ENCODE peak calls at places on chromosome 17, in seven cellular contexts. Q is erythroblast, H is testis, W is right lobe of liver, I is uterus, V is GM12878, M is H1. G is an unnamed sample.

GRCh38 chr17:28792877-28793666 is 49.3 kb downstream of the TRAF4 start:
- DNase-seq in M (no peak), I (no peak), V (no peak), Q (peak), W (no peak), H (no peak), G (no peak)

GRCh38 chr17:57051886-57052342 is 33.1 kb upstream of the AKAP1 start:
- DNase-seq in V (no peak), Q (no peak), M (no peak), H (no peak), W (no peak), I (no peak), G (no peak)

GRCh38 chr17:56833023-56833811 is 503 bp downstream of the C17orf67 start:
- DNase-seq in H (peak), I (peak), M (peak), V (peak), Q (peak), W (peak), G (no peak)

GRCh38 chr17:50863221-50863843 is 2.8 kb downstream of the TOB1 start:
- DNase-seq in Q (peak), H (peak), M (peak), I (no peak), V (no peak), W (peak), G (no peak)

GRCh38 chr17:55267777-55268648 is 3.3 kb downstream of the HLF start:
- DNase-seq in Q (no peak), I (no peak), V (no peak), W (no peak), H (no peak), M (no peak), G (no peak)

GRCh38 chr17:82917656-82918345 is 78.0 kb upstream of the ZNF750 start:
- DNase-seq in W (no peak), I (no peak), H (no peak), M (peak), Q (peak), V (no peak), G (no peak)

GRCh38 chr17:67558740-67559380 is 158.9 kb upstream of the NOL11 start:
- DNase-seq in V (no peak), M (no peak), H (no peak), Q (no peak), I (no peak), W (no peak), G (no peak)

GRCh38 chr17:64572682-64573154 is 65.9 kb downstream of the CEP95 start:
- DNase-seq in V (no peak), H (no peak), Q (peak), I (no peak), M (no peak), W (no peak), G (no peak)

GRCh38 chr17:17041018-17041521 is 1.2 kb upstream of the MPRIP start:
- DNase-seq in V (no peak), W (no peak), H (peak), M (no peak), I (no peak), Q (peak), G (no peak)

GRCh38 chr17:65558683-65559311 is 2.7 kb downstream of the AXIN2 start:
- DNase-seq in V (no peak), Q (no peak), H (no peak), W (no peak), I (no peak), M (no peak), G (no peak)

GRCh38 chr17:16923904-16924700 is 47.8 kb downstream of the TNFRSF13B start:
- DNase-seq in M (no peak), I (no peak), V (no peak), Q (no peak), H (no peak), W (no peak), G (peak)

GRCh38 chr17:12911241-12911640 is 106.6 kb downstream of the ELAC2 start:
- DNase-seq in I (no peak), Q (no peak), V (no peak), W (no peak), H (no peak), M (no peak), G (no peak)

GRCh38 chr17:77098884-77099545 is 41.8 kb upstream of the SEC14L1 start:
- DNase-seq in Q (peak), M (no peak), W (no peak), I (peak), V (no peak), H (peak), G (no peak)

GRCh38 chr17:37770631-37771518 is 26.0 kb upstream of the HNF1B start:
- DNase-seq in W (peak), Q (peak), M (peak), I (no peak), H (peak), V (no peak), G (no peak)

GRCh38 chr17:72916991-72917390 is 175.5 kb downstream of the SLC39A11 start:
- DNase-seq in I (no peak), W (no peak), Q (no peak), H (no peak), V (no peak), M (no peak), G (no peak)

GRCh38 chr17:50153650-50154575 is 3.4 kb upstream of the PPP1R9B start:
- DNase-seq in M (no peak), Q (peak), I (peak), W (no peak), H (peak), V (no peak), G (no peak)

GRCh38 chr17:60525624-60526514 is at the start of gene APPBP2:
- DNase-seq in W (peak), V (peak), H (peak), Q (peak), M (peak), I (peak), G (peak)
- TF ChIP-seq POLR2A in W (peak), V (peak), H (peak), Q (peak), M (peak), I (peak), G (no peak)

DNA sequence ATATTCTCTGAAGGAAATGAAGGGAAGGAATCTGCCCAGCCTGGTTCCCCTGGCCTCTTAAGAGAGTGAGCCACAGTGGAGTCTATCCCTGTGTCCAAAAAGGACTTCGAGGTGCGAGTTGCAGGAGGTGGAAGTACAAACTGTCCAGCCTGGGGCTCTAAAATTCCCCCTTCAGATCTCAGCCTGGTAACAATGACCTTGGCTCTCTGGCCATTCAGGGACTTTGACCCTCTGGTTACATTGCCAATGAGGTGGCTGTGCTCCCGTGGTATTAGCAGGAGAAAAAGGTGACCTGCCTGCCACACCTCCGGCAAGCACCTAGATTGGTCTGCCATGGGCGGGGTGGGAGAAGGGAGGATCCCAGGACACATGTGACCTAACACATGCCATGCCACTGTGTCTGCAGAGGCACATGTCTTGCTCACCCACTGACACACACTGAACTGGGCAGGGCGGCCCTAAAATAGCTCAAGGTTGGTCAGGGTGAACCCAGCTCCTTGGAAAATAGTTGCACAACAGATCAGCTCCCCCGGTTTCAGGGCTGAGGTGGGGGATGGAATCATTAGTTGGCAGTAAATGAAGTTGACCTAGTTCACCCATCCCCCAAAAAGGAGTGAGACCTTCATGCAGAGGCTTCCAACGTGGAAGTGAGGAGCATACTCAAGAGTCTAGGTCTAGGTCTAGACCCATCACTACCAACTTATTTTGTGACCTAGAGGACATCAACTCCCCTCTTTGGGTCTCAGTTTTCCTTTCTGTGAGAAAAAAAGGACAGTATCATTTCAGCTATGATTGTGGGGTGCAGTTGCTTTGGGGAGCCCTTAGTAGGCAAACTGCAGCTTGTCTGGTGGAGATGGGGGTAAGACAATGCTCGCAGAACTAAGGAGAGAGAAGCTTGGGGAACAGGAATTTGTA is 2.2 kb downstream of the NR1D1 start:
- DNase-seq in V (no peak), W (peak), H (peak), M (no peak), Q (peak), I (peak), G (peak)
- TF ChIP-seq POLR2A in V (no peak), W (peak), H (no peak), M (no peak), Q (no peak), I (no peak), G (no peak)

DNA sequence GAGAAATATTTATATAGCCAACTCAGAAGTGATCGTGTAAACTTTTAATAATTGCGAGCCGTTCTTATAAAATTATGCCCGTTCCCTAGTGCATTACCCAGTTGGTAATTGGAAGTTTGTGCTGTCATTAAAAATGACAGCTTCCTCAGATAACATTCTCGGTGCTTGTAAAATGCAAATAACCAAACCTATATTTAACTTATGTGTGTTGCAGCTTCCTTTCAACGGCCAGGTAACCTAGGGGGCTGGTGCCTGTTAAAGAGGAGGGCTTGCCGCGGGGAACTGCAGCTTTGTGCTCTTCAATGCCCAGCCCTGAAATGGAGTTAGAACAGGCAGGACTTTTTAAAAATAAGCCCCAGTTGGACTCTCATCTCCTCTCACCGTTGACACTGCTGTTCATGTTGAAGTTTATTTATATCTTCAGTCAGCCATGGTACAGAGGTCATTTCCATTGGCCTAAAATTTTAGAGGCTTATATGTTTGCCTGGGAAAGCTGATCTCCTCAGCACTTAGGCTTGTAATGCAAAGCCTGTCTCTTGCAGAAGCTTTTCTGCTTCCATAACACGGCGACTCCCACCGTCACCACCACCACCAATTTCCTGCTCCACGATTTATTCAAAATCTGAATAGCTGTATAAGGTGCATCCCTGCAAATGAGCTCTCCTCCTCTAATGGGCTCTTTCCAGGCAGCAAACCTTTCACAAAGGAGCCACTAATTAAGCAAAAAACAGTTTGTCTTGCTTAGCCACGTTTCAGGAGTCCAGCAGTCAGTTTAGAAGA is 74.7 kb downstream of the RPA1 start:
- DNase-seq in M (no peak), I (no peak), V (peak), H (no peak), W (no peak), Q (no peak), G (no peak)
- TF ChIP-seq POLR2A in M (no peak), I (no peak), V (no peak), H (no peak), W (no peak), Q (no peak), G (no peak)

DNA sequence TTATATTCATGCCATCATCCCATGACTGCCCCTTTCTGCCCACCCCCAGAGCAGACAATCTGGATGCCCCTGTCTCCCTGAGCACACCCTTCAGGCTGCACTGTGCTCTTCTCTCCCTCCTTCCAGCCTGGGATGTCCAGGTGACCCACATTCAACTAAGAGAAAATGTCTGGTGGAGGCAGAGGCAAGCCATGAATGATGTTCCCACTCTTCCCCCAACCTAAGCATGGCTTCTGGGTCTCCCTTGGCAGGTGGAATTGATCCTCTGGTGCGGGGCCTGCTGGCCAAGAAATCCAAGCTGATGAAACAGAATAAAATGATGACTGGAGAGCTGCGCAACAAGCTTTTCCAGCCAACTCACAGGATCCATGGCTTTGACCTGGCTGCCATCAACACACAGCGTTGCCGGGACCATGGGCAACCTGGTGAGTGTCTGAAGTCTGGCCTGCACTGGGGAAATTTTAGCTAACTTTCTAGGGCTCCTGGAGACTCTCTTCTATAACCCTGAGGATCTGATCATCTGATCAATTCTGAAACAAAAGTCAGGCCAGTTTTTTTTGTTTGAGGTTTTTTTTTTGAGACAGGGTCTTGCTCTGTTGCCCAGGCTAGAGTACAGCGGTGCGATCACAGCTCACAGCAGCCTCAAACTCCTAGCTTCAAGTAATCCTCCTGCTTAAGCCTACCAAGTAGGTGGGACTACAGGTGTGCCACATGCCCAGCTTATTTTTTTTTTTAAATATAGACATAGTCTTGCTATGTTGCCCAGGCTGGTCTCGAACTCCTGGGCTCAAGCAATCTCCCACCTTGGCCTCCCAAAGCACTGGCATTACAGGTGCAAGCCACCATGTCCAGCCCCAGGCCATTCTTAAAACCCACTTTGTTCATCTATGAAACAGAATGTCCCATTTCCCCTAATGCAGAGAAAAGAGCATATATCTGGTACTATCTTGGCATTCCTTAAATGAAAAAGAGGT is 14.5 kb downstream of the MPO start:
- DNase-seq in Q (no peak), I (no peak), W (no peak), H (no peak), V (no peak), M (peak), G (no peak)
- TF ChIP-seq POLR2A in Q (no peak), I (no peak), W (no peak), H (no peak), V (no peak), M (no peak), G (no peak)

GRCh38 chr17:75753514-75754377 is 11.2 kb downstream of the GALK1 start:
- DNase-seq in V (no peak), I (peak), H (peak), M (peak), W (peak), Q (peak), G (peak)
- TF ChIP-seq POLR2A in V (peak), I (no peak), H (no peak), M (peak), W (peak), Q (no peak), G (no peak)

DNA sequence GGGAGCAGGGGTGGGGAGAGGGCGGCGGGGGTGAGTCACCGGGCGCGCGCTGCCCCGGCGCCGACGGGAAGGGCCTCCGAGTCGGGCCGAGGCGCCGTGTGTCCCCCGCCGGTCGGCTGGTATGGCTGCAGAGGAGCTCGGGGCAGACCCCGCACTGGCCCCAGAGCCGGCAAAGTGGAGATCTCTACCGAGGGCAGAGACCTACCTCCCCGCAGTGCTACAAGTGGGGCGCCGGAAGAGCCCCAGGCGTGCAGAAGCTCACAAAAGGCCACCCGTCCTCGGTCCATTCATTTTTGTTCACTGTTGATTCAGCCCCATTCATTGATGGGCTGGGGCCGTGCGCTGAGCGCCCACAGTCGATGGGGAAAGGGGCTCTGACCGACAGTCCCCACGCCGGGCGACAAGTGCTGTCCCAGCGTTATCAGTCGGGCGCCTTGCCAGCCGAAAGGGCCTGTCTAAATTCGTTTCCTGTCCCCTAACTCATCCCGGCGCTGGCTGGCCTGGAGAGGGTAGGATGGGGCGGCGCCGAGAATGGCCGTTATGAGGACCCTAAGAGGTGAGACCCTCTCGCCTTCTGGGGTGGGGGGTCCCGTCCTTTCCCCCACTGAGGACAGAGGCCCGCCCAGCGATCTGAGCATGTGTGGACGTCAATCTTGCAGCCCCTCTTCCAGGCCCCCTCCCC is 703 bp upstream of the ENO3 start:
- DNase-seq in W (peak), M (peak), V (no peak), Q (peak), H (no peak), I (peak), G (peak)
- TF ChIP-seq POLR2A in W (peak), M (peak), V (peak), Q (peak), H (no peak), I (no peak), G (no peak)

GRCh38 chr17:7311110-7311698 is 3.8 kb downstream of the EIF5A start:
- DNase-seq in W (no peak), H (no peak), M (no peak), I (no peak), Q (no peak), V (no peak), G (no peak)

GRCh38 chr17:7309628-7310027 is 2.2 kb downstream of the EIF5A start:
- DNase-seq in W (no peak), Q (no peak), I (no peak), M (no peak), H (no peak), V (no peak), G (no peak)

GRCh38 chr17:7307686-7308624 is 527 bp downstream of the EIF5A start:
- DNase-seq in W (peak), V (no peak), M (peak), Q (peak), I (peak), H (peak), G (peak)

GRCh38 chr17:7306911-7307685 is at the start of gene EIF5A:
- DNase-seq in H (peak), I (peak), Q (peak), V (peak), W (peak), M (peak), G (peak)

GRCh38 chr17:7308625-7309433 is 1.4 kb downstream of the EIF5A start:
- DNase-seq in M (peak), V (peak), I (peak), Q (peak), W (peak), H (peak), G (peak)
- TF ChIP-seq POLR2A in M (peak), V (peak), I (no peak), Q (peak), W (peak), H (no peak), G (no peak)

GRCh38 chr17:44689492-44690217 is at the start of gene CCDC43:
- DNase-seq in M (peak), H (peak), Q (peak), W (peak), V (peak), I (peak), G (peak)
- TF ChIP-seq POLR2A in M (peak), H (no peak), Q (peak), W (peak), V (peak), I (peak), G (peak)

DNA sequence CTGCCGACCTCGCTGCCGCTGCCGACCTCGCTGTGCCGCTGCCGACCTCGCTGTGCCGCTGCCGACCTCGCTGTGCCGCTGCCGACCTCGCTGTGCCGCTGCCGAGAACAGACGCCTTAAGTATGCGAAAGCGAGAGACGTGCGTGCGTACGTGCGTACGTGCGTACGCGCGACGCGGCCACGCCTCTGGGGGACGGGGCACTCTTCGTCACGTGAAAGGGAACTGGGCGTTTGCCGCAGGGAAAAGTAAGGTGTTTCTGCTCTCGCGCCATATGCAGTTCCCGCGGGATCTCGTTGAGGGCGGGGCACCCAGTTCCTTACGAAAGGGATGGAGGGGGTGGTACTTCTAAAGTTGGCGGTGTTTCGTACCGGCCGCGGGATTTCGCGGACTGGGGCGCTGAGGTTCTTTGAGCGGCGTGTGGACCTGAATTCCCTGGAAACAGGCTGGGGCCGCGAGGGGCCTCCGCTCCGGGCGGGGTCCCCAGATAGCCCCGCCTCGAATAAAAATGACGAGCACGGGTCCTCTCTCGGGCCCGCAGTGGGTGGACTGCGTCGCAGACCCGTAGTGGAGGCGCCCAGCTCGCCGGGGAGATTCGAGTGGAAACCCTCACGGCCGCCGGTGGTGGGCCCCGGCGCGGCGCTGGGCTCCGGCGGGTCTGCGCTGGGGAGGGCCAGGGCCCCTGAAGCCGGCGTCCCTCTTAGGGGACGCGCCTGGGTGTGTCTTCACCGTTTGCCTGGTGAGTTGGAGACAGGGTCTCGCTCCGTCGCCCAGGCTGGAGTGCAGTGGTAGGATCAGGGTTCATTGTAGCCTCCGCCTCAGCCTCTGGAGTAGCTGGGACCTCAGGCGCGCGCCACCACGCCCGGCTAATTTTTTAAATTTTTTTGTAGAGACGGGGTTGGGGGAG is at the start of gene EIF4A3:
- DNase-seq in H (peak), Q (peak), M (peak), I (peak), V (peak), W (peak), G (peak)
- TF ChIP-seq POLR2A in H (peak), Q (peak), M (peak), I (peak), V (peak), W (peak), G (peak)

G was measured in suprapubic skin.